ENCODE peak calls at places on chromosome 10, in seven cellular contexts. W, T, U, C, Z, V and N are unnamed samples.

GRCh38 chr10:137031-137430 is 1.8 kb downstream of the ZMYND11 start:
- DNase-seq in U (peak), T (peak), W (peak), C (peak), Z (peak), V (peak), N (peak)

GRCh38 chr10:35335718-35336083 is 608 bp upstream of the CCNY start:
- DNase-seq in U (no peak), W (peak), T (no peak), V (no peak), Z (peak), C (no peak), N (no peak)

GRCh38 chr10:116538461-116538860 is 7.3 kb upstream of the PNLIP start:
- DNase-seq in W (peak), V (no peak), T (no peak), U (no peak), C (no peak), Z (no peak), N (no peak)

GRCh38 chr10:114026189-114027040 is 17.3 kb upstream of the ADRB1 start:
- DNase-seq in Z (peak), U (no peak), W (peak), V (no peak), C (no peak), T (no peak), N (no peak)

GRCh38 chr10:21517983-21518628 is 7.4 kb downstream of the SKIDA1 start:
- DNase-seq in T (no peak), C (no peak), W (peak), Z (peak), U (no peak), V (no peak), N (peak)

GRCh38 chr10:3757638-3758490 is 27.1 kb downstream of the KLF6 start:
- DNase-seq in C (peak), V (peak), T (no peak), Z (no peak), W (peak), U (no peak), N (no peak)

GRCh38 chr10:110426294-110427153 is 71.2 kb upstream of the DUSP5 start:
- DNase-seq in V (peak), C (no peak), W (peak), U (no peak), T (no peak), Z (peak), N (peak)

GRCh38 chr10:91597397-91597881 is 35.4 kb downstream of the PPP1R3C start:
- DNase-seq in V (no peak), C (no peak), Z (no peak), T (no peak), U (no peak), W (no peak), N (peak)

GRCh38 chr10:60901561-60902235 is 42.3 kb downstream of the RHOBTB1 start:
- DNase-seq in U (no peak), V (no peak), W (no peak), C (no peak), Z (no peak), T (no peak), N (no peak)

GRCh38 chr10:61296161-61296560 is 157.0 kb downstream of the TMEM26 start:
- DNase-seq in W (no peak), T (no peak), Z (no peak), U (no peak), V (no peak), C (no peak), N (no peak)

GRCh38 chr10:46553238-46554049 is 3.0 kb downstream of the GPRIN2 start:
- DNase-seq in Z (no peak), U (no peak), C (no peak), W (no peak), T (no peak), V (no peak), N (no peak)

GRCh38 chr10:133178357-133179127 is 18.5 kb downstream of the KNDC1 start:
- DNase-seq in Z (no peak), V (no peak), T (no peak), U (no peak), C (no peak), W (no peak), N (no peak)

GRCh38 chr10:96995851-96996250 is 163.8 kb downstream of the LCOR start:
- DNase-seq in Z (no peak), W (peak), U (no peak), V (no peak), T (no peak), C (no peak), N (no peak)

GRCh38 chr10:73810735-73811465 is 498 bp downstream of the NDST2 start:
- DNase-seq in C (peak), T (peak), V (peak), U (peak), Z (peak), W (peak), N (peak)

GRCh38 chr10:29715296-29715695 is 80.5 kb upstream of the SVIL start:
- DNase-seq in W (no peak), T (no peak), C (no peak), Z (no peak), V (no peak), U (no peak), N (no peak)

GRCh38 chr10:126969310-126969709 is 64.1 kb downstream of the DOCK1 start:
- DNase-seq in Z (no peak), V (no peak), U (peak), T (no peak), C (no peak), W (peak), N (peak)

GRCh38 chr10:95767884-95768556 is 12.1 kb downstream of the ENTPD1 start:
- DNase-seq in U (no peak), Z (peak), T (no peak), C (no peak), W (peak), V (no peak), N (no peak)

GRCh38 chr10:9018844-9019173 is 964.3 kb downstream of the GATA3 start:
- DNase-seq in W (no peak), Z (no peak), T (no peak), U (no peak), V (no peak), C (no peak), N (no peak)

GRCh38 chr10:15140640-15141039 is 27.9 kb downstream of the NMT2 start:
- DNase-seq in Z (no peak), T (no peak), U (no peak), W (no peak), V (no peak), C (no peak), N (no peak)

GRCh38 chr10:119030421-119031250 is 1.1 kb downstream of the NANOS1 start:
- DNase-seq in V (peak), W (peak), T (no peak), U (peak), Z (peak), C (no peak), N (peak)